ENCODE peak calls at places on chromosome 17, in four cellular contexts. D is heart left ventricle, F is activated T-helper 1 cell treated with Interleukin-2 at 50 U/mL for 16 hours, G is MCF 10A. Y is an unnamed sample.

GRCh38 chr17:73952498-73953205 is 250.8 kb upstream of the RPL38 start:
- DNase-seq in G (no peak), F (peak), D (peak), Y (no peak)

GRCh38 chr17:38674749-38675615 is at the start of gene EPOP:
- DNase-seq in D (peak), G (peak), F (peak), Y (peak)

GRCh38 chr17:79065105-79065670 is 9.4 kb upstream of the ENGASE start:
- DNase-seq in G (peak), F (peak), D (no peak), Y (no peak)

GRCh38 chr17:20072692-20072992 is 63.5 kb downstream of the SPECC1 start:
- DNase-seq in G (no peak), D (no peak), F (no peak), Y (no peak)

GRCh38 chr17:48043171-48043570 is 5.0 kb upstream of the NFE2L1 start:
- DNase-seq in G (no peak), F (no peak), D (no peak), Y (peak)

GRCh38 chr17:68057531-68057952 is 22.0 kb downstream of the KPNA2 start:
- DNase-seq in F (peak), G (peak), D (no peak), Y (no peak)

GRCh38 chr17:80945736-80946135 is 45.9 kb upstream of the CHMP6 start:
- DNase-seq in G (no peak), F (no peak), D (peak), Y (no peak)

GRCh38 chr17:79922161-79922569 is 82.9 kb upstream of the CBX4 start:
- DNase-seq in G (no peak), F (no peak), D (peak), Y (no peak)

GRCh38 chr17:17749025-17749772 is 67.9 kb downstream of the RAI1 start:
- DNase-seq in D (no peak), G (no peak), F (no peak), Y (no peak)

GRCh38 chr17:8954339-8954738 is 11.2 kb downstream of the PIK3R5 start:
- DNase-seq in D (peak), F (peak), G (no peak), Y (no peak)

GRCh38 chr17:74176546-74177001 is 26.9 kb upstream of the RPL38 start:
- DNase-seq in G (peak), D (peak), F (no peak), Y (peak)

GRCh38 chr17:34110315-34110714 is 144.8 kb upstream of the CCL2 start:
- DNase-seq in D (no peak), F (no peak), G (no peak), Y (no peak)

GRCh38 chr17:72472116-72472515 is 351.3 kb downstream of the SOX9 start:
- DNase-seq in D (no peak), F (no peak), G (no peak), Y (no peak)

GRCh38 chr17:73785466-73785865 is 141.2 kb upstream of the SDK2 start:
- DNase-seq in D (no peak), F (no peak), G (no peak), Y (no peak)

GRCh38 chr17:28537219-28537610 is 15.2 kb downstream of the UNC119 start:
- DNase-seq in F (no peak), G (no peak), D (no peak), Y (no peak)